ENCODE peak calls at places on chromosomes 6 and 20, in four cellular contexts. E, C, H and J are unnamed samples.

GRCh38 chr6:84804720-84805119 is 40.3 kb upstream of the TBX18 start:
- DNase-seq in C (no peak), E (no peak), H (peak; percentile 60), J (peak; percentile 32)

GRCh38 chr20:7606941-7607340 is 333.3 kb downstream of the HAO1 start:
- DNase-seq in E (no peak), C (no peak), H (no peak), J (no peak)

GRCh38 chr20:39659010-39659409 is 696.9 kb downstream of the DHX35 start:
- DNase-seq in E (no peak), C (no peak), H (no peak), J (no peak)

GRCh38 chr6:162728177-162728571 is 400 bp downstream of the PACRG start:
- DNase-seq in E (no peak), C (no peak), H (no peak), J (peak; percentile 3)

GRCh38 chr6:99943846-99944245 is 50.2 kb downstream of the MCHR2 start:
- DNase-seq in H (no peak), C (no peak), E (no peak), J (no peak)

GRCh38 chr6:108914235-108915022 is 66.2 kb downstream of the ARMC2 start:
- DNase-seq in C (no peak), E (peak; percentile 4), H (no peak), J (peak; percentile 24)

GRCh38 chr6:28816909-28817807 is 106.6 kb downstream of the TRIM27 start:
- DNase-seq in H (peak; percentile 70), E (no peak), C (no peak), J (peak; percentile 54)

GRCh38 chr20:2814587-2815051 is at the start of gene C20orf141:
- DNase-seq in E (no peak), C (no peak), H (peak; percentile 97), J (peak; percentile 99)

GRCh38 chr20:1489328-1489727 is 1.9 kb downstream of the SIRPB2 start:
- DNase-seq in C (no peak), E (no peak), H (no peak), J (no peak)

GRCh38 chr20:62103508-62104233 is 18.6 kb upstream of the LSM14B start:
- DNase-seq in C (no peak), E (no peak), H (no peak), J (no peak)

GRCh38 chr6:45522486-45522885 is 144.8 kb upstream of the SUPT3H start:
- DNase-seq in E (no peak), H (no peak), C (no peak), J (no peak)

GRCh38 chr20:59948212-59948611 is 8.0 kb downstream of the FAM217B start:
- DNase-seq in H (no peak), E (no peak), C (no peak), J (no peak)

GRCh38 chr6:37033255-37033654 is 27.8 kb downstream of the FGD2 start:
- DNase-seq in E (no peak), H (no peak), C (no peak), J (no peak)

GRCh38 chr20:63435552-63435951 is 36.9 kb downstream of the KCNQ2 start:
- DNase-seq in H (no peak), E (no peak), C (no peak), J (peak; percentile 25)

GRCh38 chr6:170031684-170032121 is 259.2 kb downstream of the DLL1 start:
- DNase-seq in H (no peak), E (no peak), C (no peak), J (peak; percentile 70)

GRCh38 chr6:17331238-17331637 is 50.1 kb downstream of the RBM24 start:
- DNase-seq in C (no peak), H (no peak), E (no peak), J (no peak)

GRCh38 chr6:153028963-153029362 is 26.5 kb upstream of the MTRF1L start:
- DNase-seq in E (no peak), C (no peak), H (no peak), J (no peak)

GRCh38 chr6:124987999-124988591 is 25.9 kb downstream of the RNF217 start:
- DNase-seq in H (no peak), C (no peak), E (no peak), J (no peak)

GRCh38 chr20:62922451-62922921 is 3.8 kb downstream of the DIDO1 start:
- DNase-seq in C (no peak), E (no peak), H (no peak), J (no peak)

GRCh38 chr6:157187182-157188093 is 135.9 kb downstream of the TMEM242 start:
- DNase-seq in H (peak; percentile 34), C (no peak), E (peak; percentile 95), J (no peak)